ENCODE peak calls at places on chromosomes 11 and 22, in six cellular contexts. E is SHP77, G is C1 segment of cervical spinal cord, K is iris pigment epithelial cell, J is WERI-Rb-1, N is epithelial cell of esophagus. L is an unnamed sample.

GRCh38 chr11:69721745-69722144 is 17.9 kb upstream of the FGF19 start:
- DNase-seq in E (peak; percentile 70), G (no peak), K (no peak), J (peak; percentile 20), N (no peak), L (no peak)

GRCh38 chr11:71489311-71490043 is 36.5 kb downstream of the NADSYN1 start:
- DNase-seq in E (no peak), G (no peak), K (peak; percentile 89), J (no peak), N (peak; percentile 65), L (peak; percentile 71)

GRCh38 chr22:30224161-30224857 is 22.2 kb downstream of the LIF start:
- DNase-seq in E (no peak), G (no peak), K (no peak), J (no peak), N (peak; percentile 52), L (peak; percentile 82)

GRCh38 chr11:3723014-3723708 is 52.0 kb upstream of the CHRNA10 start:
- DNase-seq in E (no peak), G (no peak), K (peak; percentile 99), J (no peak), N (peak; percentile 91), L (peak; percentile 94)

GRCh38 chr11:18105086-18105801 is 638 bp downstream of the SAAL1 start:
- DNase-seq in E (no peak), G (no peak), K (no peak), J (no peak), N (no peak), L (peak; percentile 2)

GRCh38 chr22:38223289-38223960 is 21.6 kb downstream of the MAFF start:
- DNase-seq in E (no peak), G (no peak), K (no peak), J (no peak), N (no peak), L (no peak)

GRCh38 chr22:41939981-41940852 is 6.7 kb downstream of the CENPM start:
- DNase-seq in E (no peak), G (peak; percentile 17), K (no peak), J (no peak), N (peak; percentile 35), L (no peak)

GRCh38 chr11:66363805-66364535 is 7.6 kb downstream of the SLC29A2 start:
- DNase-seq in E (no peak), G (no peak), K (no peak), J (peak; percentile 77), N (peak; percentile 36), L (peak; percentile 19)

GRCh38 chr11:36075053-36075452 is 131.2 kb downstream of the LDLRAD3 start:
- DNase-seq in E (no peak), G (no peak), K (peak; percentile 98), J (no peak), N (peak; percentile 59), L (peak; percentile 52)

GRCh38 chr11:114242032-114242431 is 54.2 kb upstream of the NNMT start:
- DNase-seq in E (no peak), G (no peak), K (no peak), J (no peak), N (no peak), L (no peak)